ENCODE peak calls at places on chromosomes 13 and 19, in eight cellular contexts. One of them, this sample, is unnamed.
A peak's percentile ranks its signal among the peaks of the same experiment; 100 is the strongest.

GRCh38 chr19:58399903-58400637 is 4.6 kb downstream of the RNF225 start:
- DNase-seq in A172: no peak
- DNase-seq in left lobe of liver: no peak
- DNase-seq in NCI-H1436: peak; percentile 87
- DNase-seq in RCC 7860: no peak
- DNase-seq in glutamatergic neuron: no peak
- DNase-seq in NCI-H1092 treated with DMSO at 0.1 percent for 48 hours: peak; percentile 42
- DNase-seq in colonic mucosa: no peak
- DNase-seq in this sample: peak; percentile 47

GRCh38 chr19:24059572-24060295 is 27.3 kb upstream of the ZNF254 start:
- DNase-seq in left lobe of liver: no peak
- DNase-seq in RCC 7860: no peak
- DNase-seq in NCI-H1436: no peak
- DNase-seq in A172: no peak
- DNase-seq in NCI-H1092 treated with DMSO at 0.1 percent for 48 hours: no peak
- DNase-seq in colonic mucosa: no peak
- DNase-seq in glutamatergic neuron: no peak
- DNase-seq in this sample: no peak

GRCh38 chr19:5141926-5142724 is 173.2 kb downstream of the KDM4B start:
- DNase-seq in NCI-H1092 treated with DMSO at 0.1 percent for 48 hours: no peak
- DNase-seq in RCC 7860: no peak
- DNase-seq in glutamatergic neuron: peak; percentile 17
- DNase-seq in NCI-H1436: no peak
- DNase-seq in A172: no peak
- DNase-seq in colonic mucosa: no peak
- DNase-seq in left lobe of liver: no peak
- DNase-seq in this sample: no peak

GRCh38 chr13:36709136-36709895 is 35.5 kb downstream of the SERTM1 start:
- DNase-seq in A172: no peak
- DNase-seq in NCI-H1092 treated with DMSO at 0.1 percent for 48 hours: no peak
- DNase-seq in RCC 7860: no peak
- DNase-seq in NCI-H1436: no peak
- DNase-seq in colonic mucosa: no peak
- DNase-seq in left lobe of liver: no peak
- DNase-seq in glutamatergic neuron: no peak
- DNase-seq in this sample: no peak

GRCh38 chr13:44710576-44710975 is 134.4 kb upstream of the TSC22D1 start:
- DNase-seq in glutamatergic neuron: no peak
- DNase-seq in RCC 7860: peak; percentile 86
- DNase-seq in A172: peak; percentile 91
- DNase-seq in left lobe of liver: no peak
- DNase-seq in NCI-H1092 treated with DMSO at 0.1 percent for 48 hours: no peak
- DNase-seq in NCI-H1436: no peak
- DNase-seq in colonic mucosa: no peak
- DNase-seq in this sample: no peak

GRCh38 chr13:21735621-21736401 is 64.9 kb downstream of the FGF9 start:
- DNase-seq in NCI-H1436: peak; percentile 0
- DNase-seq in left lobe of liver: no peak
- DNase-seq in colonic mucosa: no peak
- DNase-seq in NCI-H1092 treated with DMSO at 0.1 percent for 48 hours: peak; percentile 70
- DNase-seq in A172: no peak
- DNase-seq in glutamatergic neuron: no peak
- DNase-seq in RCC 7860: no peak
- DNase-seq in this sample: peak; percentile 36

GRCh38 chr13:35818577-35819165 is 312.5 kb downstream of the DCLK1 start:
- DNase-seq in glutamatergic neuron: no peak
- DNase-seq in NCI-H1436: peak; percentile 6
- DNase-seq in colonic mucosa: no peak
- DNase-seq in NCI-H1092 treated with DMSO at 0.1 percent for 48 hours: peak; percentile 41
- DNase-seq in RCC 7860: peak; percentile 11
- DNase-seq in A172: peak; percentile 35
- DNase-seq in left lobe of liver: no peak
- DNase-seq in this sample: peak; percentile 3

GRCh38 chr13:109785141-109785891 is 1.1 kb downstream of the IRS2 start:
- DNase-seq in NCI-H1436: peak; percentile 10
- DNase-seq in RCC 7860: peak; percentile 59
- DNase-seq in left lobe of liver: peak; percentile 64
- DNase-seq in colonic mucosa: peak; percentile 54
- DNase-seq in glutamatergic neuron: peak; percentile 62
- DNase-seq in A172: no peak
- DNase-seq in NCI-H1092 treated with DMSO at 0.1 percent for 48 hours: peak; percentile 71
- DNase-seq in this sample: peak; percentile 59

GRCh38 chr19:10812902-10813404 is 23.1 kb downstream of the TMED1 start:
- DNase-seq in glutamatergic neuron: no peak
- DNase-seq in RCC 7860: peak; percentile 83
- DNase-seq in left lobe of liver: no peak
- DNase-seq in NCI-H1092 treated with DMSO at 0.1 percent for 48 hours: no peak
- DNase-seq in A172: peak; percentile 93
- DNase-seq in NCI-H1436: no peak
- DNase-seq in colonic mucosa: no peak
- DNase-seq in this sample: no peak

GRCh38 chr13:27120811-27121210 is 50.8 kb downstream of the USP12 start:
- DNase-seq in NCI-H1436: no peak
- DNase-seq in A172: no peak
- DNase-seq in RCC 7860: no peak
- DNase-seq in NCI-H1092 treated with DMSO at 0.1 percent for 48 hours: no peak
- DNase-seq in left lobe of liver: no peak
- DNase-seq in glutamatergic neuron: no peak
- DNase-seq in colonic mucosa: no peak
- DNase-seq in this sample: no peak

GRCh38 chr13:100836696-100837095 is 162.1 kb upstream of the TMTC4 start:
- DNase-seq in colonic mucosa: no peak
- DNase-seq in A172: peak; percentile 35
- DNase-seq in left lobe of liver: no peak
- DNase-seq in NCI-H1436: no peak
- DNase-seq in NCI-H1092 treated with DMSO at 0.1 percent for 48 hours: no peak
- DNase-seq in RCC 7860: no peak
- DNase-seq in glutamatergic neuron: no peak
- DNase-seq in this sample: no peak

GRCh38 chr13:72383646-72384045 is 343.8 kb downstream of the MZT1 start:
- DNase-seq in NCI-H1436: no peak
- DNase-seq in colonic mucosa: no peak
- DNase-seq in NCI-H1092 treated with DMSO at 0.1 percent for 48 hours: no peak
- DNase-seq in left lobe of liver: no peak
- DNase-seq in glutamatergic neuron: no peak
- DNase-seq in RCC 7860: no peak
- DNase-seq in A172: no peak
- DNase-seq in this sample: no peak

GRCh38 chr19:42436006-42436405 is 6.7 kb downstream of the CXCL17 start:
- DNase-seq in A172: no peak
- DNase-seq in NCI-H1092 treated with DMSO at 0.1 percent for 48 hours: no peak
- DNase-seq in left lobe of liver: no peak
- DNase-seq in colonic mucosa: no peak
- DNase-seq in RCC 7860: no peak
- DNase-seq in NCI-H1436: no peak
- DNase-seq in glutamatergic neuron: peak; percentile 72
- DNase-seq in this sample: no peak

GRCh38 chr19:51712461-51713081 is 11.2 kb downstream of the HAS1 start:
- DNase-seq in A172: no peak
- DNase-seq in colonic mucosa: no peak
- DNase-seq in left lobe of liver: no peak
- DNase-seq in glutamatergic neuron: no peak
- DNase-seq in NCI-H1092 treated with DMSO at 0.1 percent for 48 hours: no peak
- DNase-seq in RCC 7860: peak; percentile 38
- DNase-seq in NCI-H1436: peak; percentile 57
- DNase-seq in this sample: no peak

GRCh38 chr19:50677636-50678035 is 28.4 kb downstream of the C19orf81 start:
- DNase-seq in glutamatergic neuron: no peak
- DNase-seq in NCI-H1092 treated with DMSO at 0.1 percent for 48 hours: no peak
- DNase-seq in A172: no peak
- DNase-seq in colonic mucosa: no peak
- DNase-seq in left lobe of liver: no peak
- DNase-seq in NCI-H1436: no peak
- DNase-seq in RCC 7860: no peak
- DNase-seq in this sample: no peak

GRCh38 chr13:79237981-79238380 is 168.1 kb downstream of the RBM26 start:
- DNase-seq in A172: no peak
- DNase-seq in glutamatergic neuron: no peak
- DNase-seq in RCC 7860: no peak
- DNase-seq in colonic mucosa: no peak
- DNase-seq in NCI-H1092 treated with DMSO at 0.1 percent for 48 hours: no peak
- DNase-seq in NCI-H1436: no peak
- DNase-seq in left lobe of liver: no peak
- DNase-seq in this sample: no peak